ENCODE peak calls at places on chromosomes 11 and 22, in nine cellular contexts. Q is HEK293T; V is dorsolateral prefrontal cortex; H is iPS DF 6.9; Z is GM04503; S is germinal center; O is stimulated activated CD8-positive, alpha-beta memory T cell treated with anti-CD3 and anti-CD28 coated beads, Interleukin-7, amount 100 ng/mL, for 1 hour; X is iris pigment epithelial cell; Y is fibroblast of the conjunctiva. I is an unnamed sample.

GRCh38 chr11:118142081-118142480 is 10.5 kb downstream of the SCN4B start:
- DNase-seq in V (no peak), X (peak), S (no peak), Y (no peak), H (no peak), Q (no peak), O (no peak), Z (no peak), I (no peak)

GRCh38 chr11:9263840-9264380 is 1.2 kb downstream of the DENND5A start:
- DNase-seq in V (no peak), X (peak), O (no peak), Q (no peak), Y (no peak), Z (no peak), H (no peak), S (peak), I (no peak)

GRCh38 chr11:19903620-19904069 is 191.0 kb downstream of the NAV2 start:
- DNase-seq in H (peak), Z (peak), V (peak), O (peak), X (peak), Y (peak), Q (peak), S (peak), I (peak)

GRCh38 chr11:57434640-57435546 is 8.0 kb upstream of the SLC43A3 start:
- DNase-seq in S (no peak), Y (peak), V (no peak), Q (no peak), Z (peak), O (no peak), H (no peak), X (peak), I (peak)

GRCh38 chr11:79304599-79305212 is 136.1 kb downstream of the TENM4 start:
- DNase-seq in Z (no peak), Y (no peak), S (no peak), Q (no peak), H (no peak), X (no peak), O (no peak), V (no peak), I (no peak)

GRCh38 chr11:121723261-121723741 is 270.5 kb upstream of the SORL1-AS1 start:
- DNase-seq in X (peak), V (peak), S (no peak), Y (no peak), Z (no peak), H (no peak), Q (no peak), O (no peak), I (no peak)

GRCh38 chr11:118003021-118003423 is 16.8 kb downstream of the IL10RA start:
- DNase-seq in Z (no peak), Q (no peak), S (no peak), H (no peak), Y (no peak), V (no peak), X (no peak), O (no peak), I (peak)

GRCh38 chr11:75583710-75584658 is 21.9 kb downstream of the SERPINH1 start:
- DNase-seq in V (peak), Z (no peak), S (peak), X (peak), O (no peak), Q (peak), H (no peak), Y (peak), I (peak)

GRCh38 chr11:133903056-133903455 is 53.7 kb downstream of the IGSF9B start:
- DNase-seq in Z (no peak), X (no peak), S (no peak), Y (no peak), V (peak), Q (no peak), O (no peak), H (no peak), I (no peak)

GRCh38 chr11:43130616-43131015 is 181.2 kb upstream of the API5 start:
- DNase-seq in X (no peak), H (peak), O (no peak), V (peak), S (no peak), Z (no peak), Q (no peak), Y (no peak), I (peak)

GRCh38 chr11:703515-703914 is 2.5 kb upstream of the EPS8L2 start:
- DNase-seq in V (no peak), H (no peak), Q (no peak), X (no peak), O (no peak), Z (no peak), Y (no peak), S (no peak), I (no peak)

GRCh38 chr11:118631510-118631909 is 24.1 kb downstream of the PHLDB1 start:
- DNase-seq in S (no peak), Q (no peak), V (no peak), Z (no peak), Y (no peak), O (no peak), H (no peak), X (no peak), I (no peak)

GRCh38 chr11:67379061-67380058 is 6.0 kb upstream of the CLCF1 start:
- DNase-seq in V (no peak), X (peak), Z (no peak), O (no peak), Y (no peak), Q (no peak), S (no peak), H (no peak), I (no peak)

GRCh38 chr11:125192717-125193116 is 28.2 kb downstream of the PKNOX2 start:
- DNase-seq in Q (no peak), H (no peak), V (no peak), Y (no peak), X (no peak), Z (no peak), O (no peak), S (no peak), I (no peak)

GRCh38 chr11:44899959-44900358 is 50.7 kb downstream of the TP53I11 start:
- DNase-seq in S (peak), X (peak), V (no peak), Y (peak), Z (peak), H (no peak), Q (peak), O (no peak), I (no peak)

GRCh38 chr11:32400196-32400595 is 35.1 kb downstream of the WT1 start:
- DNase-seq in Y (no peak), O (no peak), V (no peak), Q (no peak), X (peak), H (no peak), Z (no peak), S (no peak), I (no peak)

GRCh38 chr11:11056316-11056715 is 198.5 kb upstream of the ZBED5 start:
- DNase-seq in V (no peak), S (no peak), H (no peak), X (no peak), Q (no peak), Z (no peak), Y (no peak), O (no peak), I (no peak)

GRCh38 chr11:107840120-107840479 is 18.5 kb downstream of the SLC35F2 start:
- DNase-seq in S (no peak), Z (no peak), Y (peak), Q (no peak), V (peak), X (no peak), H (no peak), O (no peak), I (no peak)

GRCh38 chr11:89293966-89294679 is 116.4 kb downstream of the TYR start:
- DNase-seq in O (no peak), Z (no peak), S (no peak), X (peak), Q (no peak), V (no peak), Y (peak), H (peak), I (no peak)

GRCh38 chr11:33687733-33688479 is 12.7 kb downstream of the C11orf91 start:
- DNase-seq in V (no peak), O (no peak), Q (peak), Y (peak), S (no peak), H (peak), X (peak), Z (no peak), I (peak)

GRCh38 chr11:67282155-67282875 is 6.8 kb upstream of the ANKRD13D start:
- DNase-seq in S (no peak), Y (no peak), Z (no peak), Q (no peak), O (no peak), V (no peak), X (no peak), H (no peak), I (no peak)

GRCh38 chr11:65430406-65431217 is 8.0 kb downstream of the NEAT1 start:
- DNase-seq in Y (no peak), X (peak), Z (peak), H (no peak), V (no peak), Q (no peak), O (no peak), S (no peak), I (no peak)

GRCh38 chr11:114614127-114614720 is 18.6 kb upstream of the NXPE4 start:
- DNase-seq in H (no peak), Z (no peak), Q (no peak), S (no peak), X (no peak), Y (no peak), V (no peak), O (no peak), I (no peak)

GRCh38 chr11:44992181-44992582 is 41.5 kb upstream of the TP53I11 start:
- DNase-seq in Z (no peak), Y (no peak), X (no peak), Q (no peak), S (no peak), V (no peak), O (no peak), H (no peak), I (no peak)

GRCh38 chr22:37177221-37177620 is 10.8 kb downstream of the C1QTNF6 start:
- DNase-seq in Y (no peak), H (no peak), S (no peak), V (no peak), O (no peak), X (no peak), Z (no peak), Q (no peak), I (no peak)

GRCh38 chr11:111435046-111435698 is 56.1 kb upstream of the POU2AF1 start:
- DNase-seq in H (no peak), O (no peak), S (no peak), Y (no peak), V (no peak), Q (no peak), Z (no peak), X (no peak), I (no peak)

GRCh38 chr11:64747961-64748715 is 4.2 kb upstream of the RASGRP2 start:
- DNase-seq in S (no peak), Q (no peak), O (no peak), X (peak), V (no peak), Z (peak), H (no peak), Y (no peak), I (no peak)

GRCh38 chr11:29989181-29989580 is 27.6 kb downstream of the KCNA4 start:
- DNase-seq in O (no peak), X (no peak), H (no peak), Z (no peak), S (no peak), Q (no peak), Y (no peak), V (no peak), I (no peak)

GRCh38 chr11:117877120-117877784 is 794 bp upstream of the FXYD6 start:
- DNase-seq in X (no peak), S (no peak), Q (no peak), H (no peak), Z (no peak), Y (no peak), O (no peak), V (no peak), I (no peak)